ENCODE peak calls at places on chromosomes 1 and 21, in seven cellular contexts. One of them, this sample, is unnamed.

GRCh38 chr21:35366348-35367085 is 317.4 kb upstream of the RUNX1 start:
- DNase-seq in amniotic stem cell: peak; percentile 22
- DNase-seq in GM23248: peak; percentile 85
- DNase-seq in stimulated activated CD4-positive, alpha-beta T cell treated with anti-CD3 and anti-CD28 coated beads, Interleukin-15, amount 100 ng/mL, for 24 hours: no peak
- DNase-seq in GM20000: no peak
- DNase-seq in ACHN: no peak
- DNase-seq in NCI-H524 treated with DMSO at 0.1 percent for 48 hours: peak; percentile 9
- DNase-seq in this sample: no peak

GRCh38 chr1:154584267-154584994 is 16.9 kb downstream of the CHRNB2 start:
- DNase-seq in amniotic stem cell: no peak
- DNase-seq in GM23248: no peak
- DNase-seq in stimulated activated CD4-positive, alpha-beta T cell treated with anti-CD3 and anti-CD28 coated beads, Interleukin-15, amount 100 ng/mL, for 24 hours: no peak
- DNase-seq in GM20000: no peak
- DNase-seq in ACHN: no peak
- DNase-seq in NCI-H524 treated with DMSO at 0.1 percent for 48 hours: no peak
- DNase-seq in this sample: no peak

GRCh38 chr1:13908128-13908527 is 208.1 kb downstream of the PRDM2 start:
- DNase-seq in amniotic stem cell: no peak
- DNase-seq in GM23248: no peak
- DNase-seq in stimulated activated CD4-positive, alpha-beta T cell treated with anti-CD3 and anti-CD28 coated beads, Interleukin-15, amount 100 ng/mL, for 24 hours: no peak
- DNase-seq in GM20000: peak; percentile 39
- DNase-seq in ACHN: no peak
- DNase-seq in NCI-H524 treated with DMSO at 0.1 percent for 48 hours: no peak
- DNase-seq in this sample: no peak

GRCh38 chr21:33360281-33360680 is 35.5 kb downstream of the IFNAR1 start:
- DNase-seq in amniotic stem cell: no peak
- DNase-seq in GM23248: peak; percentile 81
- DNase-seq in stimulated activated CD4-positive, alpha-beta T cell treated with anti-CD3 and anti-CD28 coated beads, Interleukin-15, amount 100 ng/mL, for 24 hours: no peak
- DNase-seq in GM20000: no peak
- DNase-seq in ACHN: no peak
- DNase-seq in NCI-H524 treated with DMSO at 0.1 percent for 48 hours: no peak
- DNase-seq in this sample: no peak

GRCh38 chr1:48853006-48853405 is 76.3 kb upstream of the BEND5 start:
- DNase-seq in amniotic stem cell: peak; percentile 84
- DNase-seq in GM23248: peak; percentile 96
- DNase-seq in stimulated activated CD4-positive, alpha-beta T cell treated with anti-CD3 and anti-CD28 coated beads, Interleukin-15, amount 100 ng/mL, for 24 hours: no peak
- DNase-seq in GM20000: no peak
- DNase-seq in ACHN: peak; percentile 62
- DNase-seq in NCI-H524 treated with DMSO at 0.1 percent for 48 hours: no peak
- DNase-seq in this sample: no peak

GRCh38 chr1:230232352-230232751 is 165.3 kb downstream of the GALNT2 start:
- DNase-seq in amniotic stem cell: no peak
- DNase-seq in GM23248: no peak
- DNase-seq in stimulated activated CD4-positive, alpha-beta T cell treated with anti-CD3 and anti-CD28 coated beads, Interleukin-15, amount 100 ng/mL, for 24 hours: no peak
- DNase-seq in GM20000: no peak
- DNase-seq in ACHN: no peak
- DNase-seq in NCI-H524 treated with DMSO at 0.1 percent for 48 hours: no peak
- DNase-seq in this sample: no peak

GRCh38 chr1:53888716-53889115 is 881 bp downstream of the YIPF1 start:
- DNase-seq in amniotic stem cell: no peak
- DNase-seq in GM23248: no peak
- DNase-seq in stimulated activated CD4-positive, alpha-beta T cell treated with anti-CD3 and anti-CD28 coated beads, Interleukin-15, amount 100 ng/mL, for 24 hours: no peak
- DNase-seq in GM20000: no peak
- DNase-seq in ACHN: no peak
- DNase-seq in NCI-H524 treated with DMSO at 0.1 percent for 48 hours: no peak
- DNase-seq in this sample: no peak

GRCh38 chr1:82377201-82377884 is 576.6 kb downstream of the ADGRL2 start:
- DNase-seq in amniotic stem cell: peak; percentile 28
- DNase-seq in GM23248: no peak
- DNase-seq in stimulated activated CD4-positive, alpha-beta T cell treated with anti-CD3 and anti-CD28 coated beads, Interleukin-15, amount 100 ng/mL, for 24 hours: no peak
- DNase-seq in GM20000: no peak
- DNase-seq in ACHN: no peak
- DNase-seq in NCI-H524 treated with DMSO at 0.1 percent for 48 hours: no peak
- DNase-seq in this sample: no peak

GRCh38 chr1:221741364-221741970 is 422 bp downstream of the DUSP10 start:
- DNase-seq in amniotic stem cell: no peak
- DNase-seq in GM23248: peak; percentile 69
- DNase-seq in stimulated activated CD4-positive, alpha-beta T cell treated with anti-CD3 and anti-CD28 coated beads, Interleukin-15, amount 100 ng/mL, for 24 hours: no peak
- DNase-seq in GM20000: no peak
- DNase-seq in ACHN: peak; percentile 45
- DNase-seq in NCI-H524 treated with DMSO at 0.1 percent for 48 hours: no peak
- DNase-seq in this sample: no peak

GRCh38 chr1:69567847-69568434 is at the start of gene LRRC7:
- DNase-seq in amniotic stem cell: no peak
- DNase-seq in GM23248: peak; percentile 31
- DNase-seq in stimulated activated CD4-positive, alpha-beta T cell treated with anti-CD3 and anti-CD28 coated beads, Interleukin-15, amount 100 ng/mL, for 24 hours: peak; percentile 4
- DNase-seq in GM20000: peak; percentile 29
- DNase-seq in ACHN: no peak
- DNase-seq in NCI-H524 treated with DMSO at 0.1 percent for 48 hours: no peak
- DNase-seq in this sample: peak; percentile 15

GRCh38 chr1:112721966-112722524 is 6.9 kb upstream of the PPM1J start:
- DNase-seq in amniotic stem cell: no peak
- DNase-seq in GM23248: no peak
- DNase-seq in stimulated activated CD4-positive, alpha-beta T cell treated with anti-CD3 and anti-CD28 coated beads, Interleukin-15, amount 100 ng/mL, for 24 hours: no peak
- DNase-seq in GM20000: no peak
- DNase-seq in ACHN: no peak
- DNase-seq in NCI-H524 treated with DMSO at 0.1 percent for 48 hours: no peak
- DNase-seq in this sample: no peak

GRCh38 chr1:38736399-38736798 is 123.2 kb downstream of the RRAGC start:
- DNase-seq in amniotic stem cell: no peak
- DNase-seq in GM23248: no peak
- DNase-seq in stimulated activated CD4-positive, alpha-beta T cell treated with anti-CD3 and anti-CD28 coated beads, Interleukin-15, amount 100 ng/mL, for 24 hours: no peak
- DNase-seq in GM20000: no peak
- DNase-seq in ACHN: no peak
- DNase-seq in NCI-H524 treated with DMSO at 0.1 percent for 48 hours: no peak
- DNase-seq in this sample: no peak

GRCh38 chr1:184113251-184113650 is 61.7 kb downstream of the TSEN15 start:
- DNase-seq in amniotic stem cell: no peak
- DNase-seq in GM23248: no peak
- DNase-seq in stimulated activated CD4-positive, alpha-beta T cell treated with anti-CD3 and anti-CD28 coated beads, Interleukin-15, amount 100 ng/mL, for 24 hours: no peak
- DNase-seq in GM20000: no peak
- DNase-seq in ACHN: no peak
- DNase-seq in NCI-H524 treated with DMSO at 0.1 percent for 48 hours: no peak
- DNase-seq in this sample: no peak

GRCh38 chr1:213987876-213988638 is at the start of gene PROX1:
- DNase-seq in amniotic stem cell: peak; percentile 60
- DNase-seq in GM23248: peak; percentile 92
- DNase-seq in stimulated activated CD4-positive, alpha-beta T cell treated with anti-CD3 and anti-CD28 coated beads, Interleukin-15, amount 100 ng/mL, for 24 hours: peak; percentile 68
- DNase-seq in GM20000: peak; percentile 73
- DNase-seq in ACHN: peak; percentile 85
- DNase-seq in NCI-H524 treated with DMSO at 0.1 percent for 48 hours: peak; percentile 83
- DNase-seq in this sample: no peak

GRCh38 chr1:201759194-201759814 is 69.7 kb upstream of the IPO9 start:
- DNase-seq in amniotic stem cell: peak; percentile 38
- DNase-seq in GM23248: peak; percentile 91
- DNase-seq in stimulated activated CD4-positive, alpha-beta T cell treated with anti-CD3 and anti-CD28 coated beads, Interleukin-15, amount 100 ng/mL, for 24 hours: no peak
- DNase-seq in GM20000: no peak
- DNase-seq in ACHN: peak; percentile 60
- DNase-seq in NCI-H524 treated with DMSO at 0.1 percent for 48 hours: no peak
- DNase-seq in this sample: no peak

GRCh38 chr1:18300376-18300775 is 180.4 kb upstream of the KLHDC7A start:
- DNase-seq in amniotic stem cell: no peak
- DNase-seq in GM23248: no peak
- DNase-seq in stimulated activated CD4-positive, alpha-beta T cell treated with anti-CD3 and anti-CD28 coated beads, Interleukin-15, amount 100 ng/mL, for 24 hours: no peak
- DNase-seq in GM20000: no peak
- DNase-seq in ACHN: no peak
- DNase-seq in NCI-H524 treated with DMSO at 0.1 percent for 48 hours: no peak
- DNase-seq in this sample: no peak

GRCh38 chr1:40133122-40133665 is 28.0 kb upstream of the RLF start:
- DNase-seq in amniotic stem cell: no peak
- DNase-seq in GM23248: peak; percentile 37
- DNase-seq in stimulated activated CD4-positive, alpha-beta T cell treated with anti-CD3 and anti-CD28 coated beads, Interleukin-15, amount 100 ng/mL, for 24 hours: no peak
- DNase-seq in GM20000: no peak
- DNase-seq in ACHN: no peak
- DNase-seq in NCI-H524 treated with DMSO at 0.1 percent for 48 hours: no peak
- DNase-seq in this sample: no peak

GRCh38 chr21:25759573-25759972 is 24.8 kb downstream of the GABPA start:
- DNase-seq in amniotic stem cell: no peak
- DNase-seq in GM23248: peak; percentile 17
- DNase-seq in stimulated activated CD4-positive, alpha-beta T cell treated with anti-CD3 and anti-CD28 coated beads, Interleukin-15, amount 100 ng/mL, for 24 hours: no peak
- DNase-seq in GM20000: no peak
- DNase-seq in ACHN: no peak
- DNase-seq in NCI-H524 treated with DMSO at 0.1 percent for 48 hours: no peak
- DNase-seq in this sample: no peak

This sample was measured in cortex of kidney.